ENCODE peak calls at places on chromosomes 1 and 21, in ten cellular contexts. One of them, this sample, is unnamed.

GRCh38 chr1:98908980-98909379 is 95.7 kb downstream of the PLPPR5 start:
- DNase-seq in mucosa of descending colon: no peak
- DNase-seq in fibroblast of mammary gland: no peak
- DNase-seq in astrocyte of the spinal cord: no peak
- DNase-seq in astrocyte: no peak
- DNase-seq in neural progenitor cell: no peak
- DNase-seq in aorta: no peak
- DNase-seq in right cardiac atrium: no peak
- DNase-seq in Karpas-422: no peak
- DNase-seq in adipocyte: no peak
- DNase-seq in this sample: no peak

GRCh38 chr1:207581496-207582168 is 63.3 kb upstream of the CR1L start:
- DNase-seq in astrocyte of the spinal cord: no peak
- DNase-seq in fibroblast of mammary gland: no peak
- DNase-seq in mucosa of descending colon: no peak
- DNase-seq in neural progenitor cell: peak
- DNase-seq in aorta: no peak
- DNase-seq in right cardiac atrium: no peak
- DNase-seq in adipocyte: no peak
- DNase-seq in astrocyte: no peak
- DNase-seq in Karpas-422: no peak
- DNase-seq in this sample: no peak

GRCh38 chr1:61005572-61006386 is 76.6 kb upstream of the NFIA start:
- DNase-seq in aorta: no peak
- DNase-seq in mucosa of descending colon: no peak
- DNase-seq in adipocyte: no peak
- DNase-seq in fibroblast of mammary gland: no peak
- DNase-seq in astrocyte of the spinal cord: no peak
- DNase-seq in neural progenitor cell: peak
- DNase-seq in Karpas-422: no peak
- DNase-seq in right cardiac atrium: no peak
- DNase-seq in astrocyte: no peak
- DNase-seq in this sample: no peak

GRCh38 chr1:111476761-111477309 is 3.1 kb downstream of the C1orf162 start:
- DNase-seq in fibroblast of mammary gland: no peak
- DNase-seq in astrocyte of the spinal cord: no peak
- DNase-seq in astrocyte: no peak
- DNase-seq in Karpas-422: no peak
- DNase-seq in aorta: no peak
- DNase-seq in right cardiac atrium: no peak
- DNase-seq in mucosa of descending colon: peak
- DNase-seq in adipocyte: no peak
- DNase-seq in neural progenitor cell: no peak
- DNase-seq in this sample: no peak

GRCh38 chr21:37358392-37358791 is 8.2 kb upstream of the DYRK1A start:
- DNase-seq in adipocyte: no peak
- DNase-seq in Karpas-422: peak
- DNase-seq in astrocyte of the spinal cord: no peak
- DNase-seq in fibroblast of mammary gland: peak
- DNase-seq in right cardiac atrium: no peak
- DNase-seq in mucosa of descending colon: no peak
- DNase-seq in neural progenitor cell: no peak
- DNase-seq in astrocyte: no peak
- DNase-seq in aorta: no peak
- DNase-seq in this sample: no peak

GRCh38 chr1:234839663-234840062 is 229.7 kb upstream of the IRF2BP2 start:
- DNase-seq in neural progenitor cell: no peak
- DNase-seq in astrocyte of the spinal cord: no peak
- DNase-seq in Karpas-422: peak
- DNase-seq in right cardiac atrium: no peak
- DNase-seq in aorta: no peak
- DNase-seq in fibroblast of mammary gland: no peak
- DNase-seq in mucosa of descending colon: no peak
- DNase-seq in astrocyte: no peak
- DNase-seq in adipocyte: no peak
- DNase-seq in this sample: peak

GRCh38 chr1:246647113-246647512 is 77.1 kb upstream of the SCCPDH start:
- DNase-seq in neural progenitor cell: peak
- DNase-seq in fibroblast of mammary gland: peak
- DNase-seq in mucosa of descending colon: peak
- DNase-seq in right cardiac atrium: peak
- DNase-seq in astrocyte: peak
- DNase-seq in Karpas-422: peak
- DNase-seq in adipocyte: peak
- DNase-seq in astrocyte of the spinal cord: peak
- DNase-seq in aorta: peak
- DNase-seq in this sample: peak

GRCh38 chr1:41239988-41240610 is 2.0 kb downstream of the SCMH1 start:
- DNase-seq in neural progenitor cell: no peak
- DNase-seq in Karpas-422: peak
- DNase-seq in aorta: no peak
- DNase-seq in astrocyte: peak
- DNase-seq in adipocyte: peak
- DNase-seq in astrocyte of the spinal cord: peak
- DNase-seq in fibroblast of mammary gland: peak
- DNase-seq in mucosa of descending colon: no peak
- DNase-seq in right cardiac atrium: no peak
- DNase-seq in this sample: no peak

GRCh38 chr1:222234351-222234750 is 313.6 kb downstream of the HHIPL2 start:
- DNase-seq in aorta: no peak
- DNase-seq in astrocyte: no peak
- DNase-seq in fibroblast of mammary gland: no peak
- DNase-seq in Karpas-422: no peak
- DNase-seq in neural progenitor cell: no peak
- DNase-seq in adipocyte: no peak
- DNase-seq in astrocyte of the spinal cord: no peak
- DNase-seq in mucosa of descending colon: no peak
- DNase-seq in right cardiac atrium: no peak
- DNase-seq in this sample: no peak

GRCh38 chr1:38990401-38990745 is 703 bp upstream of the AKIRIN1 start:
- DNase-seq in right cardiac atrium: no peak
- DNase-seq in fibroblast of mammary gland: peak
- DNase-seq in adipocyte: peak
- DNase-seq in astrocyte of the spinal cord: peak
- DNase-seq in mucosa of descending colon: no peak
- DNase-seq in neural progenitor cell: no peak
- DNase-seq in astrocyte: peak
- DNase-seq in aorta: no peak
- DNase-seq in Karpas-422: no peak
- DNase-seq in this sample: no peak

GRCh38 chr1:36650200-36651065 is 167.7 kb upstream of the CSF3R start:
- DNase-seq in adipocyte: peak
- DNase-seq in neural progenitor cell: peak
- DNase-seq in right cardiac atrium: peak
- DNase-seq in aorta: peak
- DNase-seq in Karpas-422: peak
- DNase-seq in mucosa of descending colon: peak
- DNase-seq in fibroblast of mammary gland: peak
- DNase-seq in astrocyte: peak
- DNase-seq in astrocyte of the spinal cord: peak
- DNase-seq in this sample: no peak

GRCh38 chr1:25168193-25169071 is 63.9 kb downstream of the SYF2 start:
- DNase-seq in Karpas-422: no peak
- DNase-seq in aorta: no peak
- DNase-seq in fibroblast of mammary gland: no peak
- DNase-seq in adipocyte: no peak
- DNase-seq in astrocyte of the spinal cord: no peak
- DNase-seq in astrocyte: no peak
- DNase-seq in neural progenitor cell: peak
- DNase-seq in right cardiac atrium: no peak
- DNase-seq in mucosa of descending colon: peak
- DNase-seq in this sample: peak

GRCh38 chr1:235107368-235108184 is 21.1 kb downstream of the TOMM20 start:
- DNase-seq in mucosa of descending colon: no peak
- DNase-seq in neural progenitor cell: no peak
- DNase-seq in astrocyte: no peak
- DNase-seq in aorta: no peak
- DNase-seq in Karpas-422: no peak
- DNase-seq in fibroblast of mammary gland: no peak
- DNase-seq in right cardiac atrium: no peak
- DNase-seq in adipocyte: no peak
- DNase-seq in astrocyte of the spinal cord: no peak
- DNase-seq in this sample: no peak

GRCh38 chr1:50879137-50879536 is 80.9 kb downstream of the FAF1 start:
- DNase-seq in neural progenitor cell: no peak
- DNase-seq in Karpas-422: no peak
- DNase-seq in right cardiac atrium: no peak
- DNase-seq in fibroblast of mammary gland: no peak
- DNase-seq in mucosa of descending colon: no peak
- DNase-seq in adipocyte: no peak
- DNase-seq in astrocyte of the spinal cord: no peak
- DNase-seq in astrocyte: no peak
- DNase-seq in aorta: no peak
- DNase-seq in this sample: no peak

GRCh38 chr1:50878434-50878833 is 81.6 kb downstream of the FAF1 start:
- DNase-seq in right cardiac atrium: no peak
- DNase-seq in mucosa of descending colon: no peak
- DNase-seq in adipocyte: no peak
- DNase-seq in astrocyte of the spinal cord: no peak
- DNase-seq in astrocyte: no peak
- DNase-seq in Karpas-422: no peak
- DNase-seq in aorta: no peak
- DNase-seq in neural progenitor cell: no peak
- DNase-seq in fibroblast of mammary gland: no peak
- DNase-seq in this sample: no peak

DNA sequence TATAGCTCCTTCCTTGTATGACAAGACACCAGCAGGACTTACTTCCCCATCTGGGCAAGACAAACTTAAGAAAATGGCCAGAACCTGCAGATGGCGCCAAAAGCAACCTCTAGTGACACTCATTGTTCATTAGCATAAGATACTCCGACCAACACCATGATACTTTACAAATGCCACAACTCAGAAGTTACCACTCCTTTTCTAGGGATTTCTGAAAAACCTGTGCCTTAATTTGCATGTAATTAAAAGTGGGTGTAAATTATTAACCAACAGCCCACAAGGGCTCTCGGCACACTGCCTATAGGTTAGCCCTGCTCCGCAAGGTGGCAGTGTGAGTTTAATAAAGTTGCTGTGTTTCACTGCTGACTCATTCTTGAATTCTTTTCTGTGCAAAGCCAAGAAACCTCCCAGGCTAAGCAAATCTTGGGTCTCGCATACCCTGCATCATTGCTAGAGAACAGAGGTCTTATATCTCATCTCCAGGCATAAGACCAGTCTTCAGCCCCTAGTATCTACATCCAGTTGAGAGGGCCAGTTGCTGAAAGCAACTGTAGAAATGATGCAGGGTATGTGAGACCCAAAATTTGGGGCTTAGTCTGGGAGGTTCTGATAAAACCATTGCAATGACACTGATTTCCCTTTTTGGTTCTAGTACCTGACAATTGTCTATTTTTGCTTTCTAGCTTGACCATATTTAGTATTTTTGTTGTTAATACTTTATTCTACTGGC is 86.4 kb downstream of the FAF1 start:
- DNase-seq in aorta: peak
- DNase-seq in neural progenitor cell: peak
- DNase-seq in Karpas-422: peak
- DNase-seq in adipocyte: peak
- DNase-seq in astrocyte: peak
- DNase-seq in astrocyte of the spinal cord: peak
- DNase-seq in mucosa of descending colon: peak
- DNase-seq in fibroblast of mammary gland: peak
- DNase-seq in right cardiac atrium: peak
- DNase-seq in this sample: peak
- H3K4me3 ChIP-seq in aorta: no peak
- H3K4me3 ChIP-seq in neural progenitor cell: peak
- H3K4me3 ChIP-seq in Karpas-422: peak
- H3K4me3 ChIP-seq in adipocyte: no peak
- H3K4me3 ChIP-seq in astrocyte: peak
- H3K4me3 ChIP-seq in astrocyte of the spinal cord: peak
- H3K4me3 ChIP-seq in mucosa of descending colon: no peak
- H3K4me3 ChIP-seq in fibroblast of mammary gland: no peak
- H3K4me3 ChIP-seq in right cardiac atrium: no peak
- H3K4me3 ChIP-seq in this sample: no peak

GRCh38 chr1:204752688-204753040 is 67.1 kb upstream of the LRRN2 start:
- DNase-seq in right cardiac atrium: no peak
- DNase-seq in Karpas-422: no peak
- DNase-seq in astrocyte: no peak
- DNase-seq in astrocyte of the spinal cord: no peak
- DNase-seq in fibroblast of mammary gland: no peak
- DNase-seq in mucosa of descending colon: no peak
- DNase-seq in aorta: no peak
- DNase-seq in neural progenitor cell: no peak
- DNase-seq in adipocyte: no peak
- DNase-seq in this sample: peak
- H3K4me3 ChIP-seq in right cardiac atrium: no peak
- H3K4me3 ChIP-seq in Karpas-422: no peak
- H3K4me3 ChIP-seq in astrocyte: no peak
- H3K4me3 ChIP-seq in astrocyte of the spinal cord: no peak
- H3K4me3 ChIP-seq in fibroblast of mammary gland: no peak
- H3K4me3 ChIP-seq in mucosa of descending colon: no peak
- H3K4me3 ChIP-seq in aorta: no peak
- H3K4me3 ChIP-seq in neural progenitor cell: no peak
- H3K4me3 ChIP-seq in adipocyte: no peak
- H3K4me3 ChIP-seq in this sample: no peak

DNA sequence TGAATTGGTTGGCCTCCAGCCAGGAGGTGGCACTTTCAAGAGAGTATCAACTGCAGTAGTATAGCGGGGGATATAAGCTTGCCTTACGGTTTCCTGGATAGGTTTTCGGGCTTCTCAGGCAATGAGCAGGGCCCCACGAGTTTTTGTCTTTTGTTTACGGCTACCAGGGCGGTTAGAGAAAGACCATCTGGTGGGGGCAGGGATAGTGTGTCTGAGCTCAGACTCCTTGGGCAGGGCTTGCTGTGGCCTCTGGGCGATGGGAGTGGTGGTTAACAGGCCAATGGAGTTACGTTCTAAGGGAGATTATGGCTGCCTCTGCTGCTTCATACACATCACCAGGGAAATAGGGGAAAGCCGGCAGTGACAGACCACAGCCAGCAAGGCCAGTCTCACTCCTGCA is 62.8 kb downstream of the DTL start:
- DNase-seq in neural progenitor cell: peak
- DNase-seq in astrocyte of the spinal cord: no peak
- DNase-seq in astrocyte: no peak
- DNase-seq in adipocyte: no peak
- DNase-seq in right cardiac atrium: no peak
- DNase-seq in fibroblast of mammary gland: no peak
- DNase-seq in aorta: no peak
- DNase-seq in mucosa of descending colon: peak
- DNase-seq in Karpas-422: no peak
- DNase-seq in this sample: no peak
- H3K4me3 ChIP-seq in neural progenitor cell: no peak
- H3K4me3 ChIP-seq in astrocyte of the spinal cord: no peak
- H3K4me3 ChIP-seq in astrocyte: no peak
- H3K4me3 ChIP-seq in adipocyte: no peak
- H3K4me3 ChIP-seq in right cardiac atrium: no peak
- H3K4me3 ChIP-seq in fibroblast of mammary gland: no peak
- H3K4me3 ChIP-seq in aorta: no peak
- H3K4me3 ChIP-seq in mucosa of descending colon: no peak
- H3K4me3 ChIP-seq in Karpas-422: no peak
- H3K4me3 ChIP-seq in this sample: no peak

DNA sequence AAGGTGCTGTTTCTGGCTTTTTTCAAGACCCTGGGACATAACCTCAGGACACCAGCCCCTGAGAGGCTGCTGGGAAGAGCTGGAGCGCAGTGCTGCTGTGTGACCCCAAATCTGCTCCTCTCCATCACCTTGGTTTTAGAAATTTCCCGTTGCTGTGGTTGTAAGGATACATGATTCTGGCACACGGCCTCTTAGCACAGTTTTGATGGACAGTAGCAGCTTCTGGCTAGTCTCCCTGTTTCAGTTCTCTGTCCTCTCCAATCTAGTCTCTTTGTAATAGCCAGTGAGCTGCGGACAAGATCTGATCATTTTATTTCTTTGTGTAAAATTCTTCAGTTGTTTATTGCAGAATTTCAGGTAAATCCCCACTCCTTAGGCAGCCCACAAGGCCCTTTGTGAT is 3.1 kb downstream of the CLIC6 start:
- DNase-seq in adipocyte: no peak
- DNase-seq in aorta: no peak
- DNase-seq in astrocyte of the spinal cord: no peak
- DNase-seq in Karpas-422: no peak
- DNase-seq in neural progenitor cell: no peak
- DNase-seq in astrocyte: no peak
- DNase-seq in mucosa of descending colon: no peak
- DNase-seq in fibroblast of mammary gland: no peak
- DNase-seq in right cardiac atrium: no peak
- DNase-seq in this sample: no peak
- H3K4me3 ChIP-seq in adipocyte: peak
- H3K4me3 ChIP-seq in aorta: no peak
- H3K4me3 ChIP-seq in astrocyte of the spinal cord: no peak
- H3K4me3 ChIP-seq in Karpas-422: no peak
- H3K4me3 ChIP-seq in neural progenitor cell: no peak
- H3K4me3 ChIP-seq in astrocyte: no peak
- H3K4me3 ChIP-seq in mucosa of descending colon: no peak
- H3K4me3 ChIP-seq in fibroblast of mammary gland: no peak
- H3K4me3 ChIP-seq in right cardiac atrium: no peak
- H3K4me3 ChIP-seq in this sample: no peak